ENCODE peak calls at places on chromosomes 11 and 22, in seven cellular contexts. J, B, Y, C, W, U and D are unnamed samples.

GRCh38 chr22:25753252-25753651 is 11.3 kb downstream of the MYO18B start:
- DNase-seq in J (no peak), B (no peak), Y (no peak), C (no peak), W (no peak), U (no peak), D (no peak)

GRCh38 chr22:32158712-32159533 is at the start of gene C22orf42:
- DNase-seq in J (peak; percentile 50), B (no peak), Y (no peak), C (no peak), W (no peak), U (no peak), D (no peak)

GRCh38 chr11:129861702-129862107 is 33.7 kb downstream of the NFRKB start:
- DNase-seq in J (peak; percentile 41), B (peak; percentile 95), Y (peak; percentile 62), C (no peak), W (no peak), U (no peak), D (no peak)

GRCh38 chr11:96781082-96781481 is 391.3 kb downstream of the JRKL start:
- DNase-seq in J (no peak), B (peak; percentile 58), Y (no peak), C (no peak), W (no peak), U (no peak), D (no peak)

GRCh38 chr11:64341851-64342791 is 2.1 kb downstream of the CCDC88B start:
- DNase-seq in J (peak; percentile 97), B (peak; percentile 91), Y (peak; percentile 89), C (peak; percentile 76), W (peak; percentile 84), U (peak; percentile 87), D (peak; percentile 90)

GRCh38 chr22:46661221-46661851 is 41.1 kb downstream of the GRAMD4 start:
- DNase-seq in J (no peak), B (peak; percentile 89), Y (no peak), C (peak; percentile 40), W (peak; percentile 28), U (peak; percentile 25), D (no peak)

GRCh38 chr11:117827521-117828511 is 3.3 kb upstream of the FXYD2 start:
- DNase-seq in J (peak; percentile 5), B (no peak), Y (peak; percentile 14), C (no peak), W (peak; percentile 36), U (peak; percentile 36), D (peak; percentile 38)

GRCh38 chr11:550021-550745 is 10.4 kb downstream of the LMNTD2 start:
- DNase-seq in J (no peak), B (no peak), Y (no peak), C (no peak), W (no peak), U (no peak), D (no peak)

GRCh38 chr22:31143038-31143437 is 2.7 kb upstream of the PLA2G3 start:
- DNase-seq in J (no peak), B (no peak), Y (no peak), C (no peak), W (no peak), U (no peak), D (no peak)

GRCh38 chr11:72584293-72584921 is 89.8 kb downstream of the PDE2A start:
- DNase-seq in J (peak; percentile 78), B (no peak), Y (no peak), C (no peak), W (peak; percentile 51), U (peak; percentile 37), D (peak; percentile 53)

GRCh38 chr11:11580012-11580411 is 41.8 kb downstream of the GALNT18 start:
- DNase-seq in J (no peak), B (no peak), Y (no peak), C (no peak), W (no peak), U (no peak), D (no peak)

GRCh38 chr11:114169321-114169749 is 109.8 kb downstream of the ZBTB16 start:
- DNase-seq in J (no peak), B (no peak), Y (peak; percentile 72), C (no peak), W (no peak), U (no peak), D (no peak)

GRCh38 chr11:65429069-65429681 is 6.6 kb downstream of the NEAT1 start:
- DNase-seq in J (no peak), B (peak; percentile 79), Y (peak; percentile 21), C (no peak), W (no peak), U (peak; percentile 22), D (no peak)

GRCh38 chr22:28025333-28025732 is 106.3 kb upstream of the PITPNB start:
- DNase-seq in J (no peak), B (no peak), Y (peak; percentile 3), C (no peak), W (no peak), U (no peak), D (no peak)

GRCh38 chr11:66969584-66970205 is 5.4 kb upstream of the C11orf86 start:
- DNase-seq in J (no peak), B (no peak), Y (no peak), C (no peak), W (no peak), U (no peak), D (no peak)

GRCh38 chr11:64877390-64878222 is 815 bp downstream of the EHD1 start:
- DNase-seq in J (no peak), B (no peak), Y (no peak), C (no peak), W (no peak), U (no peak), D (no peak)

GRCh38 chr11:62689421-62690183 is at the start of gene LRRN4CL:
- DNase-seq in J (no peak), B (no peak), Y (peak; percentile 94), C (no peak), W (no peak), U (no peak), D (no peak)

GRCh38 chr11:88231894-88232482 is 56.7 kb upstream of the RAB38 start:
- DNase-seq in J (peak; percentile 15), B (peak; percentile 34), Y (no peak), C (no peak), W (no peak), U (peak; percentile 16), D (no peak)

GRCh38 chr11:111327908-111328624 is 29.7 kb downstream of the POU2AF3 start:
- DNase-seq in J (no peak), B (no peak), Y (no peak), C (no peak), W (no peak), U (no peak), D (no peak)

GRCh38 chr11:94103476-94103875 is 25.2 kb upstream of the PANX1 start:
- DNase-seq in J (no peak), B (no peak), Y (no peak), C (no peak), W (no peak), U (no peak), D (no peak)

GRCh38 chr11:74272276-74272675 is 39.2 kb downstream of the P4HA3 start:
- DNase-seq in J (no peak), B (no peak), Y (no peak), C (no peak), W (no peak), U (no peak), D (no peak)

GRCh38 chr11:111387318-111387863 is 8.3 kb upstream of the POU2AF1 start:
- DNase-seq in J (no peak), B (no peak), Y (no peak), C (peak; percentile 85), W (no peak), U (no peak), D (no peak)

GRCh38 chr11:30741039-30741550 is 154.9 kb upstream of the MPPED2 start:
- DNase-seq in J (no peak), B (no peak), Y (peak; percentile 32), C (no peak), W (no peak), U (no peak), D (no peak)

GRCh38 chr22:39519681-39520053 is 695 bp upstream of the ATF4 start:
- DNase-seq in J (peak; percentile 69), B (peak; percentile 64), Y (peak; percentile 66), C (no peak), W (no peak), U (no peak), D (no peak)

GRCh38 chr11:61667684-61668320 is 12.4 kb upstream of the DAGLA start:
- DNase-seq in J (no peak), B (no peak), Y (no peak), C (no peak), W (no peak), U (no peak), D (no peak)

GRCh38 chr11:72326151-72326842 is 82.3 kb upstream of the PHOX2A start:
- DNase-seq in J (no peak), B (peak; percentile 32), Y (no peak), C (no peak), W (no peak), U (no peak), D (no peak)

GRCh38 chr11:83990160-83990733 is 704.1 kb upstream of the CCDC90B start:
- DNase-seq in J (no peak), B (no peak), Y (peak; percentile 19), C (no peak), W (no peak), U (no peak), D (no peak)

GRCh38 chr11:21205205-21205604 is 535.8 kb downstream of the NELL1 start:
- DNase-seq in J (peak; percentile 11), B (no peak), Y (no peak), C (no peak), W (no peak), U (no peak), D (no peak)

GRCh38 chr22:29032584-29032983 is 29.0 kb downstream of the C22orf31 start:
- DNase-seq in J (no peak), B (no peak), Y (no peak), C (no peak), W (no peak), U (no peak), D (no peak)

GRCh38 chr11:17595526-17596309 is 48.7 kb downstream of the OTOG start:
- DNase-seq in J (peak; percentile 5), B (no peak), Y (no peak), C (no peak), W (no peak), U (no peak), D (no peak)

GRCh38 chr11:59615132-59615636 is 390 bp downstream of the OSBP start:
- DNase-seq in J (peak; percentile 43), B (peak; percentile 60), Y (peak; percentile 44), C (peak; percentile 15), W (peak; percentile 54), U (peak; percentile 67), D (peak; percentile 62)

GRCh38 chr11:45278721-45279120 is 7.4 kb downstream of the SYT13 start:
- DNase-seq in J (no peak), B (no peak), Y (no peak), C (no peak), W (no peak), U (no peak), D (peak; percentile 24)